ENCODE peak calls at places on chromosomes 1 and 21, in eight cellular contexts. U is RCC 7860; T is uterus; I is neural crest cell; F is activated naive CD4-positive, alpha-beta T cell; H is GM04503; Z is OCI-LY7; V is fibroblast of mammary gland. G is an unnamed sample.

GRCh38 chr1:3363023-3363422 is 91.4 kb upstream of the ARHGEF16 start:
- DNase-seq in U (no peak), T (no peak), I (no peak), F (no peak), H (no peak), Z (no peak), V (no peak), G (no peak)

GRCh38 chr1:229570891-229571516 is 12.5 kb upstream of the ABCB10 start:
- DNase-seq in U (no peak), T (no peak), I (no peak), F (no peak), H (no peak), Z (no peak), V (no peak), G (no peak)

GRCh38 chr1:2402420-2402819 is 9.9 kb downstream of the PEX10 start:
- DNase-seq in U (no peak), T (no peak), I (no peak), F (no peak), H (no peak), Z (no peak), V (no peak), G (no peak)

GRCh38 chr21:32712641-32713040 is 15.2 kb downstream of the SYNJ1 start:
- DNase-seq in U (no peak), T (no peak), I (no peak), F (no peak), H (no peak), Z (no peak), V (no peak), G (no peak)

GRCh38 chr1:203799157-203799556 is 3.7 kb downstream of the ZBED6 start:
- DNase-seq in U (no peak), T (no peak), I (no peak), F (no peak), H (no peak), Z (no peak), V (peak; percentile 60), G (no peak)

GRCh38 chr1:156616463-156616862 is 2.8 kb upstream of the HAPLN2 start:
- DNase-seq in U (peak; percentile 36), T (peak; percentile 89), I (peak; percentile 35), F (no peak), H (no peak), Z (no peak), V (peak; percentile 54), G (no peak)

GRCh38 chr1:21927531-21928237 is 9.4 kb downstream of the HSPG2 start:
- DNase-seq in U (no peak), T (peak; percentile 74), I (no peak), F (no peak), H (no peak), Z (no peak), V (peak; percentile 91), G (no peak)

GRCh38 chr1:112675728-112676381 is 1.4 kb downstream of the MOV10 start:
- DNase-seq in U (no peak), T (no peak), I (no peak), F (no peak), H (no peak), Z (no peak), V (no peak), G (no peak)

GRCh38 chr1:226063362-226064167 is 1.0 kb downstream of the H3-3A start:
- DNase-seq in U (no peak), T (peak; percentile 55), I (peak; percentile 37), F (peak; percentile 49), H (peak; percentile 17), Z (peak; percentile 83), V (peak; percentile 49), G (peak; percentile 37)

GRCh38 chr21:46144464-46145070 is 10.8 kb downstream of the FTCD start:
- DNase-seq in U (no peak), T (peak; percentile 13), I (no peak), F (no peak), H (no peak), Z (no peak), V (no peak), G (no peak)

GRCh38 chr1:30133414-30134055 is 589.9 kb downstream of the MATN1 start:
- DNase-seq in U (no peak), T (no peak), I (no peak), F (no peak), H (no peak), Z (no peak), V (no peak), G (no peak)

GRCh38 chr1:232890340-232890953 is 60.0 kb upstream of the NTPCR start:
- DNase-seq in U (no peak), T (no peak), I (no peak), F (no peak), H (no peak), Z (no peak), V (no peak), G (no peak)

GRCh38 chr21:42153046-42153685 is 65.8 kb upstream of the ABCG1 start:
- DNase-seq in U (no peak), T (no peak), I (no peak), F (no peak), H (no peak), Z (no peak), V (no peak), G (no peak)

GRCh38 chr1:245356891-245357585 is 202.3 kb downstream of the KIF26B start:
- DNase-seq in U (peak; percentile 86), T (no peak), I (no peak), F (no peak), H (no peak), Z (no peak), V (no peak), G (no peak)

GRCh38 chr1:26053718-26054572 is 8.0 kb upstream of the SLC30A2 start:
- DNase-seq in U (no peak), T (no peak), I (no peak), F (no peak), H (no peak), Z (no peak), V (no peak), G (no peak)

GRCh38 chr1:184684285-184685077 is 70.2 kb downstream of the EDEM3 start:
- DNase-seq in U (no peak), T (no peak), I (no peak), F (no peak), H (no peak), Z (no peak), V (peak; percentile 34), G (no peak)

GRCh38 chr1:247639381-247639981 is 34.1 kb downstream of the OR2G3 start:
- DNase-seq in U (no peak), T (peak; percentile 67), I (peak; percentile 69), F (no peak), H (no peak), Z (no peak), V (peak; percentile 63), G (peak; percentile 54)

GRCh38 chr1:160217466-160218165 is 12.4 kb downstream of the PEA15 start:
- DNase-seq in U (no peak), T (no peak), I (no peak), F (no peak), H (no peak), Z (no peak), V (peak; percentile 21), G (no peak)

GRCh38 chr1:30242722-30243465 is 480.5 kb downstream of the MATN1 start:
- DNase-seq in U (no peak), T (no peak), I (no peak), F (no peak), H (no peak), Z (no peak), V (no peak), G (no peak)

GRCh38 chr1:91166106-91166712 is 144.4 kb upstream of the ZNF644 start:
- DNase-seq in U (peak; percentile 34), T (peak; percentile 43), I (peak; percentile 49), F (no peak), H (peak; percentile 6), Z (peak; percentile 64), V (peak; percentile 53), G (peak; percentile 56)

GRCh38 chr1:194062962-194063361 is 876.5 kb upstream of the B3GALT2 start:
- DNase-seq in U (no peak), T (no peak), I (no peak), F (no peak), H (no peak), Z (no peak), V (no peak), G (no peak)